ENCODE peak calls at places on chromosomes 5 and 9, in eight cellular contexts. One of them, this sample, is unnamed.

GRCh38 chr5:176847726-176848290 is 37.4 kb downstream of the UNC5A start:
- DNase-seq in astrocyte of the spinal cord: no peak
- DNase-seq in HCT116: no peak
- DNase-seq in lower lobe of right lung: no peak
- DNase-seq in CD8-positive, alpha-beta T cell: no peak
- DNase-seq in neural progenitor cell: no peak
- DNase-seq in GM20000: no peak
- DNase-seq in CD4-positive, alpha-beta T cell: no peak
- DNase-seq in this sample: no peak

GRCh38 chr9:76658510-76659231 is 105.6 kb upstream of the PCA3 start:
- DNase-seq in CD4-positive, alpha-beta T cell: no peak
- DNase-seq in HCT116: peak; percentile 26
- DNase-seq in neural progenitor cell: peak; percentile 42
- DNase-seq in astrocyte of the spinal cord: peak; percentile 82
- DNase-seq in GM20000: peak; percentile 66
- DNase-seq in CD8-positive, alpha-beta T cell: no peak
- DNase-seq in lower lobe of right lung: no peak
- DNase-seq in this sample: peak; percentile 67

GRCh38 chr5:112006721-112007120 is 249.7 kb upstream of the NREP start:
- DNase-seq in HCT116: no peak
- DNase-seq in astrocyte of the spinal cord: peak; percentile 55
- DNase-seq in GM20000: no peak
- DNase-seq in CD8-positive, alpha-beta T cell: no peak
- DNase-seq in lower lobe of right lung: no peak
- DNase-seq in neural progenitor cell: no peak
- DNase-seq in CD4-positive, alpha-beta T cell: no peak
- DNase-seq in this sample: peak; percentile 53

GRCh38 chr9:127694890-127695735 is 11.7 kb upstream of the CFAP157 start:
- DNase-seq in GM20000: no peak
- DNase-seq in HCT116: no peak
- DNase-seq in neural progenitor cell: no peak
- DNase-seq in CD8-positive, alpha-beta T cell: no peak
- DNase-seq in astrocyte of the spinal cord: no peak
- DNase-seq in CD4-positive, alpha-beta T cell: no peak
- DNase-seq in lower lobe of right lung: no peak
- DNase-seq in this sample: peak; percentile 34

GRCh38 chr9:4423207-4423610 is 67.1 kb upstream of the SLC1A1 start:
- DNase-seq in HCT116: no peak
- DNase-seq in GM20000: no peak
- DNase-seq in CD8-positive, alpha-beta T cell: no peak
- DNase-seq in neural progenitor cell: peak; percentile 28
- DNase-seq in astrocyte of the spinal cord: no peak
- DNase-seq in CD4-positive, alpha-beta T cell: no peak
- DNase-seq in lower lobe of right lung: no peak
- DNase-seq in this sample: no peak

GRCh38 chr9:121736964-121737462 is 85.6 kb downstream of the DAB2IP start:
- DNase-seq in astrocyte of the spinal cord: no peak
- DNase-seq in CD4-positive, alpha-beta T cell: no peak
- DNase-seq in CD8-positive, alpha-beta T cell: no peak
- DNase-seq in lower lobe of right lung: peak; percentile 83
- DNase-seq in HCT116: no peak
- DNase-seq in neural progenitor cell: peak; percentile 45
- DNase-seq in GM20000: no peak
- DNase-seq in this sample: no peak

GRCh38 chr5:56786346-56786745 is 29.0 kb upstream of the MAP3K1 start:
- DNase-seq in CD8-positive, alpha-beta T cell: no peak
- DNase-seq in CD4-positive, alpha-beta T cell: no peak
- DNase-seq in GM20000: no peak
- DNase-seq in astrocyte of the spinal cord: no peak
- DNase-seq in lower lobe of right lung: no peak
- DNase-seq in HCT116: no peak
- DNase-seq in neural progenitor cell: no peak
- DNase-seq in this sample: no peak

GRCh38 chr5:134240421-134240962 is 14.6 kb upstream of the PPP2CA start:
- DNase-seq in HCT116: no peak
- DNase-seq in astrocyte of the spinal cord: peak; percentile 85
- DNase-seq in CD8-positive, alpha-beta T cell: no peak
- DNase-seq in GM20000: peak; percentile 51
- DNase-seq in neural progenitor cell: peak; percentile 17
- DNase-seq in lower lobe of right lung: no peak
- DNase-seq in CD4-positive, alpha-beta T cell: no peak
- DNase-seq in this sample: peak; percentile 7

GRCh38 chr9:8384126-8384525 is 584.5 kb upstream of the DMAC1 start:
- DNase-seq in lower lobe of right lung: no peak
- DNase-seq in astrocyte of the spinal cord: no peak
- DNase-seq in neural progenitor cell: no peak
- DNase-seq in GM20000: no peak
- DNase-seq in CD4-positive, alpha-beta T cell: no peak
- DNase-seq in CD8-positive, alpha-beta T cell: no peak
- DNase-seq in HCT116: no peak
- DNase-seq in this sample: no peak
- TF ChIP-seq CTCF in lower lobe of right lung: no peak
- TF ChIP-seq CTCF in astrocyte of the spinal cord: no peak
- TF ChIP-seq CTCF in neural progenitor cell: no peak
- TF ChIP-seq CTCF in GM20000: no peak
- TF ChIP-seq CTCF in CD4-positive, alpha-beta T cell: no peak
- TF ChIP-seq CTCF in CD8-positive, alpha-beta T cell: no peak
- TF ChIP-seq CTCF in HCT116: no peak
- TF ChIP-seq CTCF in this sample: no peak

GRCh38 chr5:158677490-158677838 is 422.3 kb downstream of the EBF1 start:
- DNase-seq in neural progenitor cell: no peak
- DNase-seq in HCT116: no peak
- DNase-seq in CD8-positive, alpha-beta T cell: no peak
- DNase-seq in CD4-positive, alpha-beta T cell: no peak
- DNase-seq in astrocyte of the spinal cord: no peak
- DNase-seq in GM20000: no peak
- DNase-seq in lower lobe of right lung: no peak
- DNase-seq in this sample: no peak

GRCh38 chr5:158679221-158679641 is 420.5 kb downstream of the EBF1 start:
- DNase-seq in CD4-positive, alpha-beta T cell: no peak
- DNase-seq in lower lobe of right lung: no peak
- DNase-seq in astrocyte of the spinal cord: no peak
- DNase-seq in CD8-positive, alpha-beta T cell: no peak
- DNase-seq in GM20000: peak; percentile 33
- DNase-seq in HCT116: no peak
- DNase-seq in neural progenitor cell: no peak
- DNase-seq in this sample: no peak

GRCh38 chr5:158682631-158683030 is 417.1 kb downstream of the EBF1 start:
- DNase-seq in GM20000: no peak
- DNase-seq in HCT116: no peak
- DNase-seq in neural progenitor cell: no peak
- DNase-seq in astrocyte of the spinal cord: no peak
- DNase-seq in CD4-positive, alpha-beta T cell: no peak
- DNase-seq in CD8-positive, alpha-beta T cell: no peak
- DNase-seq in lower lobe of right lung: no peak
- DNase-seq in this sample: no peak

DNA sequence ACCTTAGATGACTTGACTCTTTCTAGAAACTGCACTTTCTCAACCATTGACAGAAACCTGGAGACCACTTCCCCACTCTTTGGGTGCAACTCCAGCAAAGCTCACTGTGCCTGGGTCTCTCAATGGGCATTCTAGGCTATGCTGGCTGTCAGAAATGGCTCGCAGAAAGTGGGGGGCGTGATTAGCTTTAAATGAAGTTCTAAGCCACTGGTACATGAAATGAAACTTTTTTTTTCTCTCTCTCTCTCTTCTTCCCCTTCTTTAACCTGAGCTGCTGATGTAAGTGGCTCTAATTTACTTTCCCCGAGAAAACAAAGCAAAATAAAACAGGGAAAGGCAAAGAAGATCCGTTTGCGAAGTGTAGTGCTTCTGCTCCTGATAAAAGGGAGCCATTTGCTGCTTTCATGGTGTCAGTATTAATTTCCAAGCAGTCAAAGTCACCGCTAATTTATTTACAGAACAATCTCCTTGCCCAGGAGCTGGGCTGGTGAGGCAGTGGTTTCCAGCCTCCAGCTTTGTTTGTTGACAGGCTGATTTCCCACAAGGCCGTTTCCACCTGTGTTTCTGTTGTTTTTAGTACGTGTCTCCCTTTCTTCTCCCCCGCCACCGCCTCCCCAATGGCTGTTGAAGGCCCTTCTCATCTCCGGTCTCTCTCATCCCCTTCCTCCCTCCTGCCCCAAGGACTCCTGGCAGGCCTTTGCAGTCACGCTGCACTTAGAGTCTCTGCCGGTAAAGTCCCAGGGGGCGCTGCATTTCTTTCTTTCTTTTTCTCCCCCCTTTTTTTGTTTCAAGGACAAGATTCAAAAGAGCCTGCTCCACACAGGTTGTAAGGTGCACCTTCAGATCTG is 422.9 kb downstream of the EBF1 start:
- DNase-seq in neural progenitor cell: peak; percentile 64
- DNase-seq in HCT116: no peak
- DNase-seq in CD8-positive, alpha-beta T cell: no peak
- DNase-seq in GM20000: peak; percentile 45
- DNase-seq in CD4-positive, alpha-beta T cell: no peak
- DNase-seq in astrocyte of the spinal cord: no peak
- DNase-seq in lower lobe of right lung: no peak
- DNase-seq in this sample: no peak
- TF ChIP-seq CTCF in neural progenitor cell: peak; percentile 64
- TF ChIP-seq CTCF in HCT116: peak; percentile 39
- TF ChIP-seq CTCF in CD8-positive, alpha-beta T cell: no peak
- TF ChIP-seq CTCF in GM20000: no peak
- TF ChIP-seq CTCF in CD4-positive, alpha-beta T cell: no peak
- TF ChIP-seq CTCF in astrocyte of the spinal cord: no peak
- TF ChIP-seq CTCF in lower lobe of right lung: no peak
- TF ChIP-seq CTCF in this sample: peak; percentile 14

GRCh38 chr5:143119301-143119769 is 284.2 kb downstream of the NR3C1 start:
- DNase-seq in GM20000: no peak
- DNase-seq in neural progenitor cell: no peak
- DNase-seq in HCT116: no peak
- DNase-seq in CD8-positive, alpha-beta T cell: no peak
- DNase-seq in astrocyte of the spinal cord: no peak
- DNase-seq in lower lobe of right lung: no peak
- DNase-seq in CD4-positive, alpha-beta T cell: no peak
- DNase-seq in this sample: no peak

GRCh38 chr5:143116817-143117216 is 286.7 kb downstream of the NR3C1 start:
- DNase-seq in CD8-positive, alpha-beta T cell: no peak
- DNase-seq in CD4-positive, alpha-beta T cell: no peak
- DNase-seq in lower lobe of right lung: no peak
- DNase-seq in astrocyte of the spinal cord: no peak
- DNase-seq in neural progenitor cell: no peak
- DNase-seq in HCT116: no peak
- DNase-seq in GM20000: no peak
- DNase-seq in this sample: no peak

GRCh38 chr5:143119881-143120341 is 283.6 kb downstream of the NR3C1 start:
- DNase-seq in CD4-positive, alpha-beta T cell: no peak
- DNase-seq in HCT116: no peak
- DNase-seq in astrocyte of the spinal cord: no peak
- DNase-seq in neural progenitor cell: no peak
- DNase-seq in CD8-positive, alpha-beta T cell: no peak
- DNase-seq in lower lobe of right lung: no peak
- DNase-seq in GM20000: no peak
- DNase-seq in this sample: no peak

GRCh38 chr5:143117821-143118220 is 285.7 kb downstream of the NR3C1 start:
- DNase-seq in lower lobe of right lung: no peak
- DNase-seq in CD4-positive, alpha-beta T cell: no peak
- DNase-seq in HCT116: no peak
- DNase-seq in astrocyte of the spinal cord: no peak
- DNase-seq in neural progenitor cell: no peak
- DNase-seq in GM20000: no peak
- DNase-seq in CD8-positive, alpha-beta T cell: no peak
- DNase-seq in this sample: no peak

DNA sequence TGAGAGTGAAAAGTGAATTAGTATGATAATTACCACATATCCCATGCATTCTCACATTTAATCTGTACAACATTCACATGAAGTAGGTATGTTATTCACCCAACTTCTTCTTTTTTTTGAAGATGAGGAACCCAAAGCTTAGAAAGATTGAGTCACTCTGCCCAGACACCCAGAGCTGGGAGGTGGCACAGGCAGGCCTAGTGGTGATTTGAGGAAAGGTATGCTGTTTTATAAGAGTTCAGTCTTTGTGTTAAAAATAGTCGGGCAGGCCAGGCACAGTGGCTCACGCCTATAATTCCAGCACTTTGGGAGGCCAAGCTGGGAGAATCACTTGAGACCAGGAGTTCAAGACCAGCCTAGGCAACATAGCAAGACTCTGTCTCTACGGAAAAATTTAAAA is 285.3 kb downstream of the NR3C1 start:
- DNase-seq in neural progenitor cell: no peak
- DNase-seq in CD4-positive, alpha-beta T cell: no peak
- DNase-seq in CD8-positive, alpha-beta T cell: no peak
- DNase-seq in lower lobe of right lung: peak; percentile 61
- DNase-seq in GM20000: no peak
- DNase-seq in astrocyte of the spinal cord: no peak
- DNase-seq in HCT116: no peak
- DNase-seq in this sample: no peak
- TF ChIP-seq CTCF in neural progenitor cell: no peak
- TF ChIP-seq CTCF in CD4-positive, alpha-beta T cell: no peak
- TF ChIP-seq CTCF in CD8-positive, alpha-beta T cell: no peak
- TF ChIP-seq CTCF in lower lobe of right lung: no peak
- TF ChIP-seq CTCF in GM20000: no peak
- TF ChIP-seq CTCF in astrocyte of the spinal cord: no peak
- TF ChIP-seq CTCF in HCT116: no peak
- TF ChIP-seq CTCF in this sample: no peak

GRCh38 chr5:107242861-107243579 is 427.7 kb downstream of the EFNA5 start:
- DNase-seq in CD4-positive, alpha-beta T cell: no peak
- DNase-seq in GM20000: no peak
- DNase-seq in HCT116: no peak
- DNase-seq in CD8-positive, alpha-beta T cell: no peak
- DNase-seq in neural progenitor cell: no peak
- DNase-seq in astrocyte of the spinal cord: no peak
- DNase-seq in lower lobe of right lung: no peak
- DNase-seq in this sample: no peak

GRCh38 chr5:107253246-107253645 is 417.5 kb downstream of the EFNA5 start:
- DNase-seq in CD4-positive, alpha-beta T cell: no peak
- DNase-seq in astrocyte of the spinal cord: no peak
- DNase-seq in HCT116: no peak
- DNase-seq in GM20000: no peak
- DNase-seq in neural progenitor cell: no peak
- DNase-seq in CD8-positive, alpha-beta T cell: no peak
- DNase-seq in lower lobe of right lung: no peak
- DNase-seq in this sample: no peak

GRCh38 chr5:107247427-107247826 is 423.3 kb downstream of the EFNA5 start:
- DNase-seq in neural progenitor cell: no peak
- DNase-seq in HCT116: no peak
- DNase-seq in lower lobe of right lung: no peak
- DNase-seq in CD4-positive, alpha-beta T cell: no peak
- DNase-seq in astrocyte of the spinal cord: no peak
- DNase-seq in CD8-positive, alpha-beta T cell: no peak
- DNase-seq in GM20000: no peak
- DNase-seq in this sample: no peak

GRCh38 chr5:107251151-107251550 is 419.6 kb downstream of the EFNA5 start:
- DNase-seq in HCT116: no peak
- DNase-seq in neural progenitor cell: no peak
- DNase-seq in CD8-positive, alpha-beta T cell: no peak
- DNase-seq in astrocyte of the spinal cord: no peak
- DNase-seq in CD4-positive, alpha-beta T cell: no peak
- DNase-seq in GM20000: no peak
- DNase-seq in lower lobe of right lung: no peak
- DNase-seq in this sample: no peak

DNA sequence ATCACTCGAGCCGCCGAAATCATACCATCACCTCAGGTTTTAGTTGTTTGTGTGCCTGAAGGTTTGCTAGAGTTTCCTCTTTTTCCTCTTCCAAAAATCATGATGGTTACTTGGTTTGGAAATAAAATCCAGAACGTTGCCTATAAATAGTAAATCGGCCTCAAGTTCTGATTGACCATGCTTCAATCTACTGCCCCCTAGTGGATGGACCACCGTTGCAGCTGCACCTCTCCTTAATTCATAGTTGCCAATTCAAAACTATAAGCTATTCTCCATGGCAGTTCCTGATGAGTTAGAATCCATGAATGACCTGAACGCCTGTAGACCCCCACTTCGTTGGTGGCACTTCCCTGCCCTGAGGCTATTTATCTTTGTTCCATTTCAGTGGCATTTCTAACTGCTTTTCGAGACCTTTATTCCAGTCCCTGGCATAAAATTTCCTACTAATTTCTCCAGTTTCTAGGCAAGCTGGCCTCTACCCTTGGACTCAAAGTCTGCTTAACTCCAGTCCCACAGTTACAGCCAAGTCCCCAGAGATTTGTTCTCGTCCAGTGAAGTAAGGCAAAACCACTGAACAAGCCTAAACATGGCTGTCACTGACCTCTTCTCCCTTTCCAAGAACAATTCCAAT is 422.6 kb downstream of the EFNA5 start:
- DNase-seq in HCT116: peak; percentile 53
- DNase-seq in neural progenitor cell: peak; percentile 69
- DNase-seq in CD4-positive, alpha-beta T cell: no peak
- DNase-seq in astrocyte of the spinal cord: peak; percentile 50
- DNase-seq in CD8-positive, alpha-beta T cell: peak; percentile 19
- DNase-seq in GM20000: peak; percentile 40
- DNase-seq in lower lobe of right lung: peak; percentile 49
- DNase-seq in this sample: no peak
- TF ChIP-seq CTCF in HCT116: peak; percentile 81
- TF ChIP-seq CTCF in neural progenitor cell: peak; percentile 94
- TF ChIP-seq CTCF in CD4-positive, alpha-beta T cell: peak; percentile 31
- TF ChIP-seq CTCF in astrocyte of the spinal cord: peak; percentile 79
- TF ChIP-seq CTCF in CD8-positive, alpha-beta T cell: no peak
- TF ChIP-seq CTCF in GM20000: peak; percentile 81
- TF ChIP-seq CTCF in lower lobe of right lung: peak; percentile 82
- TF ChIP-seq CTCF in this sample: peak; percentile 70

This sample was measured in HFFc6.